ENCODE peak calls at places on chromosomes 1 and 21, in ten cellular contexts. G is NCI-H446 treated with DMSO at 0.1 percent for 48 hours; V is HCEC 1CT; U is CD4-positive, CD25-positive, alpha-beta regulatory T cell; X is ureter; Z is effector memory CD8-positive, alpha-beta T cell; H is stimulated activated CD4-positive, alpha-beta T cell treated with anti-CD3 and anti-CD28 coated beads, TNF-alpha, amount 100 ng/mL, for 4 hours; K is kidney tubule cell; F is activated CD4-positive, alpha-beta T cell treated with anti-CD3 and anti-CD28 coated beads, Interleukin-2, amount 50 U/mL, for 24 hours; P is AG09309. Y is an unnamed sample.

GRCh38 chr1:216246577-216246976 is 176.7 kb downstream of the USH2A start:
- DNase-seq in X (no peak), U (no peak), Z (no peak), G (no peak), F (no peak), H (no peak), P (no peak), K (no peak), V (no peak), Y (no peak)

GRCh38 chr1:200894712-200895447 is at the start of gene INAVA:
- DNase-seq in K (peak), P (no peak), Z (no peak), V (no peak), X (peak), H (no peak), F (no peak), G (no peak), U (no peak), Y (no peak)

GRCh38 chr1:220217383-220217988 is 54.8 kb downstream of the RAB3GAP2 start:
- DNase-seq in X (no peak), Z (no peak), U (no peak), K (peak), H (no peak), V (peak), P (no peak), F (no peak), G (no peak), Y (no peak)

GRCh38 chr1:224343679-224344078 is 13.0 kb upstream of the CNIH4 start:
- DNase-seq in Z (no peak), X (no peak), V (no peak), F (no peak), U (no peak), P (no peak), G (no peak), K (no peak), H (no peak), Y (no peak)

GRCh38 chr1:70143052-70143659 is 62.2 kb downstream of the LRRC40 start:
- DNase-seq in Z (no peak), X (no peak), K (no peak), P (peak), U (no peak), V (peak), F (no peak), G (peak), H (no peak), Y (peak)

GRCh38 chr1:181061487-181061886 is 27.0 kb upstream of the IER5 start:
- DNase-seq in V (no peak), K (no peak), P (no peak), H (no peak), U (no peak), F (no peak), G (no peak), Z (no peak), X (no peak), Y (no peak)

GRCh38 chr1:26827663-26828062 is 1.2 kb downstream of the ZDHHC18 start:
- DNase-seq in K (no peak), Z (no peak), X (no peak), G (no peak), H (no peak), F (no peak), P (no peak), U (no peak), V (no peak), Y (no peak)

GRCh38 chr1:100463809-100464424 is 74.0 kb upstream of the GPR88 start:
- DNase-seq in V (peak), K (peak), G (peak), Z (peak), H (peak), X (no peak), P (peak), F (peak), U (no peak), Y (peak)

GRCh38 chr1:208219098-208219658 is 25.0 kb downstream of the PLXNA2 start:
- DNase-seq in K (no peak), X (no peak), F (no peak), P (no peak), G (no peak), V (no peak), Z (no peak), H (no peak), U (no peak), Y (no peak)

GRCh38 chr1:219550171-219550570 is 62.7 kb downstream of the ZC3H11B start:
- DNase-seq in G (no peak), P (no peak), Z (no peak), V (no peak), U (no peak), F (no peak), K (no peak), X (no peak), H (no peak), Y (no peak)

GRCh38 chr1:82226198-82226505 is 425.4 kb downstream of the ADGRL2 start:
- DNase-seq in V (no peak), P (no peak), H (no peak), K (no peak), G (peak), Z (no peak), X (no peak), U (no peak), F (no peak), Y (no peak)

GRCh38 chr1:153534933-153535663 is 693 bp downstream of the S100A6 start:
- DNase-seq in F (no peak), V (peak), U (no peak), H (no peak), Z (peak), P (no peak), K (peak), G (no peak), X (peak), Y (no peak)

GRCh38 chr1:52738148-52738547 is 11.9 kb downstream of the ZYG11B start:
- DNase-seq in F (no peak), U (no peak), Z (no peak), X (no peak), V (no peak), H (no peak), G (no peak), P (no peak), K (no peak), Y (no peak)

GRCh38 chr1:206518743-206519142 is 11.4 kb downstream of the RASSF5 start:
- DNase-seq in Z (no peak), H (no peak), F (no peak), K (no peak), G (no peak), P (no peak), U (no peak), X (no peak), V (no peak), Y (no peak)

GRCh38 chr1:40922969-40923368 is 56.5 kb upstream of the CTPS1 start:
- DNase-seq in K (no peak), H (no peak), X (no peak), V (no peak), F (no peak), P (no peak), Z (no peak), U (no peak), G (no peak), Y (no peak)

GRCh38 chr21:22516230-22516629 is 1518.0 kb downstream of the NCAM2 start:
- DNase-seq in X (no peak), Z (no peak), K (no peak), U (no peak), F (no peak), G (no peak), H (no peak), V (no peak), P (no peak), Y (no peak)

GRCh38 chr1:232018512-232019340 is 392.1 kb downstream of the DISC1 start:
- DNase-seq in V (no peak), H (no peak), X (no peak), G (no peak), U (no peak), Z (no peak), F (no peak), P (no peak), K (no peak), Y (peak)

GRCh38 chr1:6004412-6005123 is 12.3 kb upstream of the NPHP4 start:
- DNase-seq in G (no peak), F (no peak), U (no peak), K (no peak), Z (no peak), V (no peak), X (no peak), P (no peak), H (no peak), Y (no peak)

GRCh38 chr1:63261736-63262142 is 60.6 kb upstream of the FOXD3 start:
- DNase-seq in P (no peak), X (no peak), V (no peak), G (no peak), Z (no peak), H (no peak), F (no peak), K (no peak), U (no peak), Y (no peak)

GRCh38 chr1:36161656-36162531 is 5.9 kb downstream of the MAP7D1 start:
- DNase-seq in P (no peak), Z (peak), G (no peak), U (peak), K (peak), X (peak), V (no peak), H (no peak), F (no peak), Y (no peak)

GRCh38 chr1:39683591-39684312 is 7.5 kb downstream of the HPCAL4 start:
- DNase-seq in F (no peak), G (no peak), K (no peak), V (no peak), U (peak), X (no peak), Z (no peak), H (no peak), P (no peak), Y (no peak)

GRCh38 chr1:109691762-109692161 is 4.1 kb downstream of the GSTM1 start:
- DNase-seq in X (no peak), Z (no peak), K (no peak), H (no peak), V (no peak), F (no peak), G (no peak), U (no peak), P (no peak), Y (no peak)

GRCh38 chr1:181503130-181503810 is 20.0 kb downstream of the CACNA1E start:
- DNase-seq in V (no peak), K (peak), P (no peak), U (no peak), H (no peak), X (no peak), G (no peak), Z (no peak), F (no peak), Y (no peak)